ENCODE peak calls at places on chromosomes 4 and X, in six cellular contexts. U is NCI-H1105 treated with DMSO at 0.1 percent for 48 hours; O is naive thymus-derived CD8-positive, alpha-beta T cell; Q is fibroblast of lung; B is NCI-H2107; R is NCI-H2081. X is an unnamed sample.

GRCh38 chr4:108209489-108209888 is 40.8 kb upstream of the LEF1 start:
- DNase-seq in B (no peak), O (no peak), U (no peak), Q (no peak), R (no peak), X (no peak)

GRCh38 chrX:40759374-40759773 is 24.0 kb upstream of the MED14 start:
- DNase-seq in B (no peak), R (no peak), U (no peak), Q (no peak), O (no peak), X (no peak)

GRCh38 chrX:9182041-9182440 is 148.1 kb upstream of the FAM9B start:
- DNase-seq in B (no peak), R (no peak), U (no peak), Q (no peak), O (no peak), X (no peak)

GRCh38 chrX:114798902-114799301 is 215.0 kb downstream of the HTR2C start:
- DNase-seq in B (no peak), O (no peak), U (no peak), R (no peak), Q (peak; percentile 2), X (no peak)

GRCh38 chrX:13876652-13877051 is 59.8 kb upstream of the GPM6B start:
- DNase-seq in O (no peak), R (no peak), B (no peak), U (no peak), Q (peak; percentile 81), X (no peak)

GRCh38 chrX:105424729-105425128 is 204.2 kb upstream of the TEX13A start:
- DNase-seq in B (no peak), Q (no peak), U (no peak), O (no peak), R (no peak), X (no peak)

GRCh38 chrX:130118396-130118795 is 8.1 kb upstream of the ELF4 start:
- DNase-seq in Q (peak; percentile 89), O (no peak), B (no peak), R (no peak), U (no peak), X (no peak)

GRCh38 chr4:86338989-86339388 is 20.9 kb downstream of the MAPK10 start:
- DNase-seq in B (no peak), Q (peak; percentile 95), R (no peak), O (no peak), U (no peak), X (no peak)

GRCh38 chrX:14922437-14922836 is 49.2 kb downstream of the MOSPD2 start:
- DNase-seq in U (no peak), R (no peak), Q (peak; percentile 94), O (no peak), B (no peak), X (no peak)

GRCh38 chr4:96092151-96092705 is 252.3 kb downstream of the PDHA2 start:
- DNase-seq in Q (no peak), O (no peak), R (no peak), U (no peak), B (no peak), X (no peak)

GRCh38 chr4:5632043-5632440 is 76.3 kb downstream of the EVC2 start:
- DNase-seq in R (no peak), U (no peak), B (no peak), O (no peak), Q (no peak), X (no peak)

GRCh38 chr4:173521474-173522159 is 8.4 kb downstream of the HAND2 start:
- DNase-seq in Q (no peak), U (no peak), O (no peak), B (no peak), R (no peak), X (no peak)

GRCh38 chrX:85836868-85837267 is 210.5 kb downstream of the CHM start:
- DNase-seq in U (no peak), R (no peak), Q (peak; percentile 9), B (no peak), O (no peak), X (no peak)

GRCh38 chrX:2466876-2467656 is 33.7 kb downstream of the DHRSX start:
- DNase-seq in B (no peak), R (no peak), Q (no peak), U (no peak), O (no peak), X (no peak)

GRCh38 chrX:130081421-130082045 is 28.8 kb downstream of the ELF4 start:
- DNase-seq in R (no peak), U (no peak), Q (no peak), O (no peak), B (no peak), X (no peak)

GRCh38 chr4:126354784-126355183 is 1040.0 kb downstream of the FAT4 start:
- DNase-seq in B (peak; percentile 1), R (no peak), Q (no peak), O (no peak), U (no peak), X (no peak)

GRCh38 chrX:30652527-30653414 is 452 bp upstream of the GK start:
- DNase-seq in Q (peak; percentile 83), B (peak; percentile 91), R (peak; percentile 91), O (peak; percentile 85), U (peak; percentile 72), X (peak; percentile 94)

GRCh38 chrX:153374426-153374825 is 26.7 kb downstream of the PNMA6E start:
- DNase-seq in B (no peak), O (no peak), Q (no peak), R (no peak), U (no peak), X (no peak)

GRCh38 chr4:87732033-87732770 is 67.2 kb upstream of the IBSP start:
- DNase-seq in R (no peak), B (no peak), U (no peak), O (no peak), Q (peak; percentile 41), X (no peak)

GRCh38 chr4:149465941-149466340 is 349.7 kb downstream of the IQCM start:
- DNase-seq in R (no peak), O (no peak), U (no peak), B (no peak), Q (peak; percentile 77), X (no peak)

GRCh38 chr4:156638925-156639605 is 332.5 kb downstream of the PDGFC start:
- DNase-seq in U (no peak), B (no peak), R (no peak), Q (peak; percentile 92), O (no peak), X (no peak)

GRCh38 chr4:113760852-113761681 is 471 bp downstream of the CAMK2D start:
- DNase-seq in B (no peak), R (peak; percentile 8), Q (peak; percentile 73), O (no peak), U (peak; percentile 15), X (peak; percentile 70)

GRCh38 chr4:76624271-76624681 is 189.2 kb downstream of the SHROOM3 start:
- DNase-seq in B (no peak), U (no peak), O (no peak), R (no peak), Q (peak; percentile 98), X (no peak)

GRCh38 chr4:55035892-55036291 is 89.5 kb downstream of the KDR start:
- DNase-seq in U (no peak), B (no peak), R (no peak), O (no peak), Q (no peak), X (no peak)

GRCh38 chrX:10756365-10756915 is 136.1 kb upstream of the MID1 start:
- DNase-seq in O (no peak), Q (peak; percentile 96), U (no peak), R (no peak), B (no peak), X (no peak)